ENCODE peak calls at places on chromosomes 1 and 21, in ten cellular contexts. D, A, X, O, H, N, Y, C, S and P are unnamed samples.

GRCh38 chr1:24459551-24460266 is 42.9 kb upstream of the RCAN3 start:
- DNase-seq in D (no peak), A (no peak), X (no peak), O (no peak), H (no peak), N (no peak), Y (no peak), C (no peak), S (no peak), P (no peak)

GRCh38 chr1:27992271-27992670 is 32.5 kb downstream of the XKR8 start:
- DNase-seq in D (peak; percentile 46), A (no peak), X (no peak), O (no peak), H (no peak), N (peak; percentile 56), Y (no peak), C (peak; percentile 50), S (no peak), P (no peak)

GRCh38 chr1:147771216-147772125 is 11.1 kb upstream of the GJA5 start:
- DNase-seq in D (no peak), A (peak; percentile 94), X (no peak), O (no peak), H (no peak), N (no peak), Y (no peak), C (no peak), S (no peak), P (peak; percentile 32)

GRCh38 chr1:65371544-65371943 is 48.9 kb upstream of the LEPR start:
- DNase-seq in D (no peak), A (no peak), X (no peak), O (no peak), H (no peak), N (no peak), Y (no peak), C (no peak), S (no peak), P (no peak)

GRCh38 chr1:212935387-212935981 is 14.9 kb upstream of the VASH2 start:
- DNase-seq in D (no peak), A (no peak), X (no peak), O (no peak), H (no peak), N (no peak), Y (no peak), C (no peak), S (no peak), P (no peak)

GRCh38 chr1:207049974-207050391 is 1.0 kb downstream of the YOD1 start:
- DNase-seq in D (peak; percentile 25), A (no peak), X (no peak), O (no peak), H (peak; percentile 58), N (peak; percentile 63), Y (no peak), C (peak; percentile 61), S (no peak), P (no peak)

GRCh38 chr1:168360151-168360550 is 79.5 kb downstream of the TBX19 start:
- DNase-seq in D (no peak), A (no peak), X (no peak), O (no peak), H (no peak), N (no peak), Y (no peak), C (no peak), S (no peak), P (no peak)

GRCh38 chr21:43919871-43920801 is 55.1 kb downstream of the AGPAT3 start:
- DNase-seq in D (no peak), A (no peak), X (no peak), O (no peak), H (no peak), N (no peak), Y (no peak), C (no peak), S (no peak), P (no peak)

GRCh38 chr1:219882116-219882515 is 46.2 kb downstream of the SLC30A10 start:
- DNase-seq in D (no peak), A (no peak), X (no peak), O (no peak), H (no peak), N (no peak), Y (no peak), C (no peak), S (no peak), P (no peak)

GRCh38 chr1:48093696-48094518 is 96.7 kb upstream of the TRABD2B start:
- DNase-seq in D (peak; percentile 59), A (no peak), X (no peak), O (no peak), H (peak; percentile 38), N (peak; percentile 61), Y (peak; percentile 72), C (peak; percentile 66), S (peak; percentile 38), P (no peak)

GRCh38 chr1:48033495-48034050 is 36.4 kb upstream of the TRABD2B start:
- DNase-seq in D (no peak), A (no peak), X (no peak), O (no peak), H (no peak), N (no peak), Y (no peak), C (no peak), S (no peak), P (no peak)

GRCh38 chr21:15732996-15733329 is 3.2 kb downstream of the USP25 start:
- DNase-seq in D (no peak), A (no peak), X (no peak), O (no peak), H (no peak), N (no peak), Y (no peak), C (no peak), S (no peak), P (no peak)
- H3K27ac ChIP-seq in D (peak overlapping the region; percentile 56), A (no peak overlapping the region), X (peak overlapping the region; percentile 96), O (no peak overlapping the region), H (no peak overlapping the region), N (peak overlapping the region; percentile 59), Y (no peak overlapping the region), C (peak overlapping the region; percentile 14), S (no peak overlapping the region), P (peak overlapping the region; percentile 97)

GRCh38 chr1:1307261-1307907 is 346 bp downstream of the ACAP3 start:
- DNase-seq in D (no peak), A (no peak), X (no peak), O (no peak), H (no peak), N (no peak), Y (no peak), C (no peak), S (no peak), P (peak; percentile 77)

GRCh38 chr1:1307908-1308755 is at the start of the genes ACAP3 and PUSL1:
- DNase-seq in D (peak; percentile 77), A (peak; percentile 96), X (peak; percentile 97), O (peak; percentile 86), H (peak; percentile 96), N (peak; percentile 93), Y (peak; percentile 70), C (peak; percentile 92), S (no peak), P (peak; percentile 96)

GRCh38 chr1:1306070-1306660 is 1.6 kb downstream of the ACAP3 start:
- DNase-seq in D (no peak), A (no peak), X (no peak), O (no peak), H (no peak), N (no peak), Y (no peak), C (no peak), S (no peak), P (no peak)

GRCh38 chr1:1305300-1306069 is 2.2 kb downstream of the ACAP3 start:
- DNase-seq in D (peak; percentile 50), A (no peak), X (peak; percentile 92), O (peak; percentile 29), H (peak; percentile 81), N (peak; percentile 64), Y (no peak), C (peak; percentile 66), S (no peak), P (peak; percentile 84)

DNA sequence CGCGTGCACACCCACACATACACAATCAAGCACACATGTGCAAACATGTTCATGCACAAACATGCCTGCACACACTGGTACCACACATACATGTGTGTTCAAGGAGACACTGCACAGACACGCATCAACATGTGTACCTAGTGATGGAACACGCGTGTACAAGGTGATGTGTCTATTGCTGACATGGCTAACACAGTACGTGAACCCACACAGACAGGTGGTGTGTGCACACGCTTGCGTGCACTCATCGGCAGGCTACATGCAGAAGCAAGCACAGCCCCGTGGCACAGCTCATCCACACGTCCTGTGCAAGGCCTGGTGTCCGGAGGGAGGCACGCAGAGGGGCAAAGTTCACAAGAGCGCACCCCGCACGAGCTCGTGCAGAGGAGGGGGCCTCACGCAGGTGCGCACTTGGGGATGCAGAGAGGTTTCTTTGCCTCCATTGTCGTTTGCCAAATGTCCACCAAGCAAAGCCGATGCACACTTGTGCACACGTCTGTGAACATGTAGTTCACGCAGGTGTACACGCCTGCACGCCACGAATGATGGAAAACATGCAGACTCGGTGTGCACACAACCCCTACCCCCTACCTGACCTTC is 969 bp downstream of the ACAP3 start:
- DNase-seq in D (no peak), A (no peak), X (no peak), O (no peak), H (no peak), N (no peak), Y (no peak), C (no peak), S (no peak), P (no peak)
- H3K27ac ChIP-seq in D (no peak overlapping the region), A (peak overlapping the region; percentile 89), X (peak overlapping the region; percentile 97), O (peak overlapping the region; percentile 21), H (peak overlapping the region; percentile 67), N (peak overlapping the region; percentile 54), Y (no peak overlapping the region), C (peak overlapping the region; percentile 57), S (no peak overlapping the region), P (peak overlapping the region; percentile 97)

DNA sequence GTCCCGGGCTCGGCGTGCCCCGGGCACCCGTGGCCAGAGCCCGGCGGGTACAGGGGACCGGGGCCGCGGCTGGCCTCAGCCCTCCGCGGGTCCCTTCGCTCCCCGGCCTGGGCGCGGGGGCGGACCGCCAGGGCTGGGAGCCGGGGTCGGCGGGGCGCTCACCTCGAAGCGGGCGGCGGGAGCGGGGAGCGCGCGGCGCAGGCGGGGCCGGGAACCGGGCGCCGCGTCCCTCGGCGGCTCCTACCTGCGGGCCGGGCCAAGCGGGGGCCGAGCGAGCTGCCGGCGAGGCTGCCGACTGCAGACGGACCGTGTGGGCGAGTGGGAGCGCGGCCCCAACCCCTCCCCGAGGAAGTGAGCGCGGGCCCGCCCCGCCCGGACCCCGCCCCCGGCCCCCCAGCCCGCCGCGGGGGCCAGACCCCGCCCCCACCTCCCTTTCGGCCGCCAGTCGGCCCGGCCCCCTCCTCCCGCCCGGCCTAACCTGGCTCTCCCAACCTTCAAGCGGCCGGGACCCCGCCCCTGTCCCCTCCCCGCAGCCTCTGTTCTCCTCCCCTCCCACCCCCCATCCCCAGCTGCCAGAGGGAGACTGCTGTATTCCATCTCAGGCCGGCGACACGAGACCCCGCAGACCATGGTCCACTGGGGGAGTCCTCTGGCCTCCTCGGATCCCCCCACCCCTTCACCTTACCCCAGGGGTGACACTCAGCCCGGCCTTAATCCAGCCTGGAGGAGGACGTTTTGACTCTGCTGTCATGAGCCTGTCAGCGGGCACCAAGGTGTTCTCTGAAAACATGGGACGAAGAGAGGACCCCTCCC is at the start of gene FHL3:
- DNase-seq in D (no peak), A (no peak), X (peak; percentile 86), O (no peak), H (peak; percentile 67), N (no peak), Y (no peak), C (no peak), S (no peak), P (peak; percentile 86)
- H3K27ac ChIP-seq in D (peak within 1 kb of the TSS; percentile 50), A (peak within 1 kb of the TSS; percentile 80), X (peak within 1 kb of the TSS; percentile 88), O (peak within 1 kb of the TSS; percentile 31), H (peak within 1 kb of the TSS; percentile 65), N (peak within 1 kb of the TSS; percentile 1), Y (peak within 1 kb of the TSS; percentile 25), C (peak within 1 kb of the TSS; percentile 75), S (peak within 1 kb of the TSS; percentile 85), P (peak within 1 kb of the TSS; percentile 98)

GRCh38 chr1:37553598-37553926 is 531 bp downstream of the SNIP1 start:
- DNase-seq in D (no peak), A (no peak), X (no peak), O (no peak), H (no peak), N (no peak), Y (no peak), C (no peak), S (no peak), P (no peak)
- H3K27ac ChIP-seq in D (peak overlapping the region; percentile 83), A (peak overlapping the region; percentile 85), X (peak overlapping the region; percentile 86), O (no peak overlapping the region), H (no peak overlapping the region), N (peak overlapping the region; percentile 96), Y (peak overlapping the region; percentile 76), C (peak overlapping the region; percentile 94), S (peak overlapping the region; percentile 64), P (peak overlapping the region; percentile 97)